ENCODE peak calls at places on chromosome 19, in nine cellular contexts. P, T, G, Q, K, A, O, S and D are unnamed samples.

GRCh38 chr19:13146763-13147563 is 3.2 kb downstream of the STX10 start:
- DNase-seq in P (no peak), T (peak), G (no peak), Q (no peak), K (no peak), A (no peak), O (no peak), S (peak), D (no peak)

GRCh38 chr19:53517114-53517741 is 20.7 kb upstream of the ZNF331 start:
- DNase-seq in P (no peak), T (no peak), G (no peak), Q (no peak), K (no peak), A (no peak), O (no peak), S (no peak), D (no peak)

GRCh38 chr19:11152318-11153062 is 3.1 kb downstream of the SPC24 start:
- DNase-seq in P (peak), T (peak), G (peak), Q (peak), K (peak), A (peak), O (peak), S (peak), D (peak)

GRCh38 chr19:32339988-32340874 is 5.2 kb upstream of the ZNF507 start:
- DNase-seq in P (peak), T (peak), G (peak), Q (peak), K (no peak), A (peak), O (peak), S (peak), D (peak)

GRCh38 chr19:54364775-54365257 is at the start of gene LAIR1:
- DNase-seq in P (peak), T (peak), G (no peak), Q (peak), K (no peak), A (peak), O (no peak), S (peak), D (no peak)

GRCh38 chr19:6752257-6753177 is 13.0 kb downstream of the TRIP10 start:
- DNase-seq in P (no peak), T (peak), G (no peak), Q (no peak), K (no peak), A (no peak), O (no peak), S (no peak), D (no peak)

GRCh38 chr19:34773555-34773864 is 495 bp upstream of the ZNF599 start:
- DNase-seq in P (no peak), T (no peak), G (no peak), Q (no peak), K (no peak), A (no peak), O (no peak), S (no peak), D (no peak)

GRCh38 chr19:18173572-18174294 is at the start of gene IFI30:
- DNase-seq in P (peak), T (peak), G (no peak), Q (peak), K (peak), A (peak), O (peak), S (peak), D (peak)

GRCh38 chr19:990746-991145 is 6.6 kb downstream of the WDR18 start:
- DNase-seq in P (no peak), T (no peak), G (no peak), Q (no peak), K (no peak), A (no peak), O (no peak), S (no peak), D (no peak)

GRCh38 chr19:35302446-35302845 is 10.5 kb downstream of the MAG start:
- DNase-seq in P (no peak), T (no peak), G (no peak), Q (no peak), K (no peak), A (no peak), O (no peak), S (no peak), D (no peak)

GRCh38 chr19:438416-438958 is 22.3 kb downstream of the SHC2 start:
- DNase-seq in P (no peak), T (no peak), G (no peak), Q (no peak), K (no peak), A (no peak), O (no peak), S (no peak), D (no peak)

GRCh38 chr19:21362291-21362690 is 3.5 kb downstream of the ZNF738 start:
- DNase-seq in P (no peak), T (no peak), G (no peak), Q (no peak), K (no peak), A (no peak), O (no peak), S (no peak), D (no peak)

GRCh38 chr19:21358768-21359451 is at the start of gene ZNF738:
- DNase-seq in P (peak), T (peak), G (peak), Q (peak), K (peak), A (peak), O (peak), S (peak), D (peak)
- TF ChIP-seq POLR2A in P (peak), T (peak), G (peak), Q (no peak), K (no peak), A (no peak), O (peak), S (no peak), D (peak)

GRCh38 chr19:38208571-38208970 is 15.5 kb downstream of the DPF1 start:
- DNase-seq in P (no peak), T (no peak), G (no peak), Q (no peak), K (no peak), A (no peak), O (no peak), S (no peak), D (no peak)
- H3K4me3 ChIP-seq in P (no peak), T (no peak), G (no peak), Q (no peak), K (no peak), A (no peak), O (no peak), S (no peak), D (no peak)

GRCh38 chr19:51798127-51798526 is 3.2 kb downstream of the FPR3 start:
- DNase-seq in P (no peak), T (no peak), G (no peak), Q (no peak), K (no peak), A (no peak), O (no peak), S (no peak), D (no peak)

GRCh38 chr19:51799998-51800848 is 5.3 kb downstream of the FPR3 start:
- DNase-seq in P (peak), T (no peak), G (peak), Q (no peak), K (peak), A (peak), O (no peak), S (no peak), D (peak)

GRCh38 chr19:51799311-51799997 is 4.5 kb downstream of the FPR3 start:
- DNase-seq in P (peak), T (peak), G (peak), Q (peak), K (peak), A (peak), O (peak), S (peak), D (peak)

GRCh38 chr19:51800849-51801244 is 5.9 kb downstream of the FPR3 start:
- DNase-seq in P (no peak), T (no peak), G (no peak), Q (no peak), K (peak), A (no peak), O (no peak), S (no peak), D (no peak)

GRCh38 chr19:51798958-51799310 is 4.0 kb downstream of the FPR3 start:
- DNase-seq in P (no peak), T (peak), G (no peak), Q (peak), K (no peak), A (peak), O (no peak), S (no peak), D (no peak)
- H3K27ac ChIP-seq in P (peak), T (peak), G (no peak), Q (peak), K (peak), A (peak), O (no peak), S (peak), D (peak)

GRCh38 chr19:16902545-16902944 is 13.7 kb downstream of the F2RL3 start:
- DNase-seq in P (no peak), T (no peak), G (no peak), Q (no peak), K (no peak), A (no peak), O (no peak), S (no peak), D (no peak)
- TF ChIP-seq POLR2A in P (no peak), T (no peak), G (no peak), Q (no peak), K (no peak), A (no peak), O (no peak), S (no peak), D (no peak)

GRCh38 chr19:19382118-19382517 is 23.4 kb upstream of the GATAD2A start:
- DNase-seq in P (no peak), T (peak), G (no peak), Q (no peak), K (no peak), A (no peak), O (no peak), S (no peak), D (no peak)

GRCh38 chr19:19385900-19386339 is 19.6 kb upstream of the GATAD2A start:
- DNase-seq in P (peak), T (no peak), G (no peak), Q (no peak), K (peak), A (no peak), O (no peak), S (no peak), D (peak)

GRCh38 chr19:19386373-19386869 is 19.1 kb upstream of the GATAD2A start:
- DNase-seq in P (no peak), T (peak), G (no peak), Q (no peak), K (no peak), A (no peak), O (no peak), S (no peak), D (no peak)

GRCh38 chr19:19385131-19385899 is 20.2 kb upstream of the GATAD2A start:
- DNase-seq in P (peak), T (peak), G (peak), Q (peak), K (peak), A (peak), O (peak), S (peak), D (peak)

DNA sequence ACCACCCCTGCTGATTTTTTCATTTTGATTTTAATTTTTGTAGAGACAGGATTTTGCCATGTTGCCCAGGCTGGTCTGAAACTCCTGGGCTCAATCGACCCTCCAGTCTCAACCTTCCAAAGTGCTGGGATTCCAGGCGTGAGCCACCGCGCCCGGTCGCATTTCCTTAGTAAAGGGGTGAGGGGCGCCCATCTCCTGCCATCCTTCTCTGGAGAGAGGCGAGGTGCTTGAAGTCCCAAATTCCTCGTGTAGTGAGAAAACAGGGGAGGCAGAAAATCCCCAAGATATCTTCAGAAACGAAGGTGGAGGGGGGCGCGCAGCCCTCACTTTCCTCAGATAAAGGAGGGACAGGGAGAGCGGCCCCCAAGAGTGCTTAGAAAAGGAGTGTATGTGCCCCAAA is 21.0 kb upstream of the GATAD2A start:
- DNase-seq in P (no peak), T (no peak), G (no peak), Q (no peak), K (no peak), A (no peak), O (no peak), S (no peak), D (no peak)
- H3K4me3 ChIP-seq in P (no peak), T (peak), G (peak), Q (peak), K (peak), A (peak), O (peak), S (peak), D (peak)

GRCh38 chr19:3700242-3701032 is at the start of gene PIP5K1C:
- DNase-seq in P (peak), T (peak), G (peak), Q (peak), K (peak), A (peak), O (peak), S (peak), D (peak)

GRCh38 chr19:3701200-3701599 is 932 bp upstream of the PIP5K1C start:
- DNase-seq in P (no peak), T (no peak), G (no peak), Q (no peak), K (no peak), A (no peak), O (no peak), S (no peak), D (no peak)

GRCh38 chr19:3698386-3698950 is 1.8 kb downstream of the PIP5K1C start:
- DNase-seq in P (no peak), T (no peak), G (peak), Q (no peak), K (no peak), A (no peak), O (no peak), S (no peak), D (no peak)

GRCh38 chr19:3699071-3699740 is 1.1 kb downstream of the PIP5K1C start:
- DNase-seq in P (peak), T (peak), G (peak), Q (peak), K (peak), A (peak), O (peak), S (no peak), D (peak)

DNA sequence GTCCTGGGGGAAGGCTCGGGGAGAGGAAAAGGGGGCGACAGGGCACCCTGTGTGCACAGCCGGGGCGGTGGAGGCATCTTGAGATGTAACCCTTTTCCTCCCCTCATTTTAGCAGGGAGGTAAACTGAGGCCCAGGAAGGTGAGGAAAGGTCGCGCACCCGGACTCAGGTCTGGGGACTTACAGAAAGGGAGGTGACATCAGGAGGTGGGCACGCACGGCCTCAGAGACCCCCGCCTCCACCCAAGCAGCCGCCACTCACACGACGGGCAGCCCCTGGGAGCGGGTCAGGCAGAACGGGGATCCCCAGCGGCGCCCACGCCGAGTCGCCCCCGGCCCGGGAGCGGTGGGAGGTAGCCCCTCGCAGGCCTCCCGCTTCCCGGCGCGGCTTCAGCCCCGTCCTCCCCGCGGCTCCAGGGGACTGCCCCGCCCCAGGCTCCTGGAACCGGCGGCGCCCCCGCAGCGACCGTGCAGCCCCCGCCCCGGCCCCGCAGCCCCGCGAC is 477 bp downstream of the PIP5K1C start:
- DNase-seq in P (no peak), T (no peak), G (no peak), Q (no peak), K (no peak), A (peak), O (no peak), S (no peak), D (no peak)
- H3K27ac ChIP-seq in P (no peak), T (peak), G (peak), Q (peak), K (peak), A (peak), O (peak), S (peak), D (peak)

GRCh38 chr19:42386974-42387707 is 3.0 kb downstream of the CNFN start:
- DNase-seq in P (peak), T (peak), G (peak), Q (no peak), K (no peak), A (peak), O (peak), S (peak), D (no peak)
- TF ChIP-seq POLR2A in P (peak), T (peak), G (no peak), Q (no peak), K (no peak), A (no peak), O (no peak), S (no peak), D (no peak)

GRCh38 chr19:41359741-41360140 is 4.2 kb downstream of the B9D2 start:
- DNase-seq in P (no peak), T (no peak), G (no peak), Q (no peak), K (no peak), A (no peak), O (no peak), S (no peak), D (no peak)
- H3K4me3 ChIP-seq in P (no peak), T (no peak), G (no peak), Q (no peak), K (no peak), A (no peak), O (no peak), S (no peak), D (no peak)

GRCh38 chr19:41530184-41530534 is 45.8 kb upstream of the CEACAM21 start:
- DNase-seq in P (no peak), T (no peak), G (no peak), Q (no peak), K (no peak), A (no peak), O (no peak), S (no peak), D (no peak)
- H3K27ac ChIP-seq in P (no peak), T (peak), G (no peak), Q (peak), K (no peak), A (peak), O (no peak), S (no peak), D (no peak)